ENCODE peak calls at places on chromosomes 2 and 18, in four cellular contexts. Z is cardiac muscle cell, A is tibial artery, G is adrenal gland. R is an unnamed sample.

GRCh38 chr2:159557437-159558034 is 58.8 kb downstream of the BAZ2B start:
- DNase-seq in Z (peak), A (no peak), G (no peak), R (no peak)

GRCh38 chr2:196253115-196253484 is 81.7 kb upstream of the STK17B start:
- DNase-seq in Z (no peak), A (no peak), G (no peak), R (no peak)

GRCh38 chr18:49368876-49369440 is 91.5 kb downstream of the DYM start:
- DNase-seq in Z (no peak), A (no peak), G (peak), R (no peak)

GRCh38 chr2:8608411-8608954 is 73.4 kb upstream of the ID2 start:
- DNase-seq in Z (no peak), A (no peak), G (no peak), R (no peak)

GRCh38 chr2:28545590-28546195 is 49.8 kb downstream of the PLB1 start:
- DNase-seq in Z (no peak), A (no peak), G (no peak), R (no peak)

GRCh38 chr2:85802337-85803103 is 48.7 kb downstream of the ATOH8 start:
- DNase-seq in Z (no peak), A (no peak), G (no peak), R (no peak)

GRCh38 chr18:43936176-43936575 is 658.9 kb upstream of the SYT4 start:
- DNase-seq in Z (no peak), A (no peak), G (no peak), R (no peak)

GRCh38 chr2:62733546-62733945 is 28.0 kb downstream of the EHBP1 start:
- DNase-seq in Z (no peak), A (no peak), G (no peak), R (no peak)

GRCh38 chr18:44802508-44802907 is 121.8 kb downstream of the SETBP1 start:
- DNase-seq in Z (no peak), A (no peak), G (no peak), R (no peak)

GRCh38 chr2:1586946-1587840 is 157.1 kb downstream of the PXDN start:
- DNase-seq in Z (no peak), A (no peak), G (no peak), R (no peak)

GRCh38 chr2:605674-606608 is 71.3 kb downstream of the TMEM18 start:
- DNase-seq in Z (no peak), A (no peak), G (no peak), R (no peak)

GRCh38 chr2:173048901-173049661 is 26.6 kb upstream of the MAP3K20 start:
- DNase-seq in Z (no peak), A (peak), G (peak), R (no peak)

GRCh38 chr18:74328196-74328595 is 12.6 kb downstream of the C18orf63 start:
- DNase-seq in Z (no peak), A (no peak), G (no peak), R (no peak)

GRCh38 chr2:66334237-66335054 is 100.5 kb upstream of the MEIS1 start:
- DNase-seq in Z (no peak), A (no peak), G (no peak), R (no peak)

GRCh38 chr2:57516740-57517340 is 529.8 kb upstream of the VRK2 start:
- DNase-seq in Z (peak), A (no peak), G (no peak), R (no peak)

GRCh38 chr2:180999274-180999964 is 19.0 kb downstream of the UBE2E3 start:
- DNase-seq in Z (no peak), A (no peak), G (no peak), R (no peak)

GRCh38 chr2:56741601-56742102 is 557.9 kb downstream of the CCDC85A start:
- DNase-seq in Z (peak), A (peak), G (peak), R (no peak)

GRCh38 chr18:79515331-79515730 is 119.6 kb downstream of the NFATC1 start:
- DNase-seq in Z (no peak), A (no peak), G (no peak), R (no peak)

GRCh38 chr2:179410552-179411356 is 146.1 kb upstream of the SESTD1 start:
- DNase-seq in Z (peak), A (peak), G (peak), R (no peak)

GRCh38 chr2:175838979-175839378 is 163.1 kb downstream of the LNPK start:
- DNase-seq in Z (no peak), A (no peak), G (no peak), R (no peak)

GRCh38 chr2:175844169-175844568 is 157.9 kb downstream of the LNPK start:
- DNase-seq in Z (no peak), A (no peak), G (no peak), R (no peak)

GRCh38 chr2:175837046-175837445 is 165.0 kb downstream of the LNPK start:
- DNase-seq in Z (no peak), A (no peak), G (peak), R (no peak)

GRCh38 chr2:175836361-175836760 is 165.7 kb downstream of the LNPK start:
- DNase-seq in Z (no peak), A (no peak), G (no peak), R (no peak)

GRCh38 chr2:175840261-175840660 is 161.8 kb downstream of the LNPK start:
- DNase-seq in Z (no peak), A (no peak), G (no peak), R (no peak)
- H3K4me3 ChIP-seq in Z (no peak), A (no peak), G (no peak), R (no peak)

DNA sequence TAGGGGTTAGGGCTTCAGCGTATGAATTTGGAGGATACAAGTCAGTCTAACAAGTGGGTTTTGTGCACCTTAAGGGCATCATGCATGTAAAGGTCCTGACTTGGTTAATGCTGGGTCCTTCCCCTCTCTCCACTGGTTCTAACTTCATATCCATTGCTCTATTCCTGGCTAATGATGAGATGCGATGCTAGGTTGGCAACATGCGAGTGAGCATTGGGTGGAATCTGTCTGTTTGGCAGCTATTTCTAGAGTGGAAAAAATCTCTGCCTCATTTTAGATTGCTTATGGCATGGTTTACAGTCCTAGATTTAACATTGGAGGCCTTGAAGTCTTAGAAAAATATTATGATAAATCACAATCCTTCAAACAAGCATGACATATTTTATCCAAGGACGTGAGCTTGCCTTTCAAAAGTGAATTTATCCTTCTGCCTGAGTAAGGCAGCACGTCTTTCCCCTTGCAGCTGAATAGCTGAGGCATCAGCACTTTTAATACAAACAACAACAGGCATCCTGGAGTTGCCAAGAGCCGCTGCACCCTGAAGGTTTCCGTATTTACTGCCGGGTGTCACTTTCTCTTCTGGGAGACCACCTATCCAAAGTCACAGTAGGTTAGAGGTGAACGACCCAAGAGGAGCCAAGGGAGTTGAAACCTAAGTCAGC is 78.2 kb downstream of the MAPK4 start:
- DNase-seq in Z (no peak), A (peak), G (peak), R (no peak)
- H3K27ac ChIP-seq in Z (no peak), A (peak), G (peak), R (no peak)

GRCh38 chr18:45838302-45839070 is 13.0 kb downstream of the SIGLEC15 start:
- DNase-seq in Z (no peak), A (no peak), G (peak), R (no peak)

GRCh38 chr18:45835057-45835634 is 9.7 kb downstream of the SIGLEC15 start:
- DNase-seq in Z (no peak), A (no peak), G (no peak), R (no peak)

GRCh38 chr18:45839415-45840395 is 14.2 kb downstream of the SIGLEC15 start:
- DNase-seq in Z (peak), A (no peak), G (no peak), R (no peak)

GRCh38 chr18:45836242-45837215 is 11.1 kb downstream of the SIGLEC15 start:
- DNase-seq in Z (no peak), A (no peak), G (no peak), R (no peak)

DNA sequence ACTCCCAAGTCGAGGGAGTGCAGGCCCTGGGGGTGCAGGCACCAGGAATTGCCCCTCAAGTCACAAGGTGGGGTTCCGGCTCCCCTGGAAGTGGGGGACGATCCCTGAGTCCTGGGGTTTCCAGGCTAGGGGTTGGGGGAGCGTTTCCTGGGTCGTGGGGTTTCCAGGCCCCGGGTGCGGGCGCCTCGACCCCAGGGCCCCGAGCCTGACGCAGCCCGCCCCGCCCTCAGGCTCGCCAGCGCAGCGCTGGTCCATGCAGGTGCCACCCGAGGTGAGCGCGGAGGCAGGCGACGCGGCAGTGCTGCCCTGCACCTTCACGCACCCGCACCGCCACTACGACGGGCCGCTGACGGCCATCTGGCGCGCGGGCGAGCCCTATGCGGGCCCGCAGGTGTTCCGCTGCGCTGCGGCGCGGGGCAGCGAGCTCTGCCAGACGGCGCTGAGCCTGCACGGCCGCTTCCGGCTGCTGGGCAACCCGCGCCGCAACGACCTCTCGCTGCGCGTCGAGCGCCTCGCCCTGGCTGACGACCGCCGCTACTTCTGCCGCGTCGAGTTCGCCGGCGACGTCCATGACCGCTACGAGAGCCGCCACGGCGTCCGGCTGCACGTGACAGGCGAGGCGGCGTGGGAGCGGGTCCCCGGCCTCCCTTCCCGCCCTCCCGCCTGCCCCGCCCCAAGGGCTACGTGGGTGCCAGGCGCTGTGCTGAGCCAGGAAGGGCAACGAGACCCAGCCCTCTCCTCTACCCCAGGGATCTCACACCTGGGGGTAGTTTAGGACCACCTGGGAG is 12.0 kb downstream of the SIGLEC15 start:
- DNase-seq in Z (peak), A (no peak), G (peak), R (peak)
- H3K4me3 ChIP-seq in Z (peak), A (peak), G (no peak), R (peak)

GRCh38 chr2:27073782-27074181 is 2.3 kb upstream of the OST4 start:
- DNase-seq in Z (no peak), A (no peak), G (no peak), R (no peak)
- H3K27ac ChIP-seq in Z (peak), A (peak), G (no peak), R (no peak)

GRCh38 chr2:176161817-176162626 is 4.9 kb downstream of the HOXD3 start:
- DNase-seq in Z (no peak), A (no peak), G (no peak), R (no peak)

GRCh38 chr2:176164803-176165597 is 7.9 kb downstream of the HOXD3 start:
- DNase-seq in Z (no peak), A (no peak), G (no peak), R (no peak)

GRCh38 chr2:176164184-176164802 is 7.2 kb downstream of the HOXD3 start:
- DNase-seq in Z (no peak), A (no peak), G (no peak), R (no peak)

GRCh38 chr2:176162911-176163654 is 6.0 kb downstream of the HOXD3 start:
- DNase-seq in Z (no peak), A (no peak), G (no peak), R (no peak)

DNA sequence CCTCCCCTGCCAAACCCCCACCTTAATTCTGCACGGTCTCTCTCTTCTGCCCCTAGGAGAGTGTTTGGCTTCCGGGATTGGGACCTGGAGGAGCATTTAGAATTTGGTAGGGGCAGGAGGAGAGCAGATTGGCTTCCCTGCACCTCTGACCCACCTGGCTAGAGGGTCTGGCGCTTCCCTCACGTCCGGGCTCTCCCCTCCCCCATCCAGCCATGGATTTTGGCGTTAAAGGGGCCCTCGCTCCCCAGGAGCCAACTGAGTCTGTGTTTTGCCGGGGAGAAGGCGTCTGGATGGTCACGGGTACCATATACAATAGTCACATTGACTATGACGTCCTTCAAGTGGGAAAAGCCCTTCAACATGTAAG is 6.5 kb downstream of the HOXD3 start:
- DNase-seq in Z (no peak), A (no peak), G (no peak), R (no peak)
- H3K4me3 ChIP-seq in Z (no peak), A (no peak), G (no peak), R (no peak)

DNA sequence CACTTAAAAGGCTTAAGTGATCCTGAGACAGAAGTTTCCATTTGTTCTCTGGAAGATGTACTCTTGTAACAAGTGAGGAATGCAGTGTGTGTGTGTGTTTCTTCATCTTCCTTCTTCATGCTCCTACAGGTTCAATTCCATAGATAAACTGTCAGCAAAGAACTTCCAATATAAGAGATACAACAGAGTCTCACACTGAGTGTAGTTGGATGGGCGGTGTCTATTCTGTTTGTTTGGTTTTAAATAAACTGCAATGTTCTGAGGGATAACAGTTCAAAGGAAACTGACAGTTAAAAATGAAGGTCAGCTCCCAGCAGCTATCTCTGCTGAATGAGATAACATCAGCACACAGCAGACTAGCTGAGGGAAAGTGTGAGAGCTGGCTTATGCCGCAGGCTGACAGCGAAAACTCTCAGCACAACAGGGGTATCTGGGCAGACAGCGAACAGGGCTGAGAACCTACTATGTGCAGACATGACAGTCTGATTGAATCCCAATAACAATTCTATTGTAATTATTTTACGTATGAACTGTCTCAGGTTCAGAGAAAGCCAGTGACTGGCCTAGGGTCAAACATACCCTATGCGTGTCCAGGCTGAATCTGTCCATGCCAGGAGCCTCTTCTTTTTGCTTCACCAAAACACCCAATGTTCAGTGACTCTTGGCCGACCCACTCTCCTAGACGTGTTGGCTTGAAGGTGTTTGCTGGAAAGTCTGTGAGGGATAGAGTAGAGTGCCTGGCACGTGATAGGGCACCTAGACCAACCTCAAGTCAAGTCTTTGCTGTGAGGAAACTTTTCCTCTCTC is 201.9 kb upstream of the TRIB2 start:
- DNase-seq in Z (peak), A (no peak), G (peak), R (peak)
- H3K27ac ChIP-seq in Z (peak), A (no peak), G (no peak), R (no peak)

DNA sequence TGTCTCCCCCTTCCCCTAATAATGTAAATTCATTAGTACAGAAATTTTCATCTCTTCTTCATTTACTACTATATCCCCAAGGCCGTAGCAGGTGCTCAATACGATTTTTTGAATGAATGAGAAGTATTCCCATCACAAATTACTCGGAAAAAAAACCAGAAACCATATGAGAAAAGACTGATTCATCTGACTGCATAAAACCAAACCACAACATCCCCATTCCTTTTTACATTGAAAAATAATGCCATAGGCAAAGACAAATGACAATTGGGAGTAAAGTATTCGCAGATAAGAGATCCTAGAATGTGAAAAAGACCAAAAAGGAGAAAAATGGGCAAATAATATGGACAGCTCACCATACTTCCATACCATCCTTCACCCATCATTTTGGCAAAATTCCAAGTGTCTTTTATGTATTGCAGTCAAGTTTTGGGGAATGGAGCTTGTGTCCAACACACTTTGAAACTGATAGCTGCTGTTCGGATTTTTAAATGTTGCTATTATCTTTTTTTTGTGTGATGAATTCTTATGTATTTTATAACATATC is 1.5 kb downstream of the ZC3H8 start:
- DNase-seq in Z (no peak), A (no peak), G (no peak), R (no peak)
- H3K4me3 ChIP-seq in Z (no peak), A (no peak), G (no peak), R (no peak)

GRCh38 chr2:189574793-189575475 is 5.7 kb downstream of the SLC40A1 start:
- DNase-seq in Z (no peak), A (no peak), G (no peak), R (no peak)
- H3K27ac ChIP-seq in Z (no peak), A (peak), G (peak), R (no peak)

R was measured in CD8-positive, alpha-beta T cell.